ENCODE peak calls at places on chromosomes 12 and 14, in six cellular contexts. D is GM12891, B is HepG2, F is GM12878, J is K562, V is H1. R is an unnamed sample.

GRCh38 chr14:75450381-75451276 is 22.8 kb downstream of the JDP2 start:
- DNase-seq in D (no peak), B (peak; percentile 61), F (no peak), J (no peak), V (no peak), R (no peak)

GRCh38 chr14:86915416-86915815 is 1077.6 kb downstream of the GALC start:
- DNase-seq in D (no peak), B (no peak), F (no peak), J (no peak), V (no peak), R (no peak)

GRCh38 chr14:90275820-90276219 is 19.5 kb downstream of the PSMC1 start:
- DNase-seq in D (no peak), B (no peak), F (no peak), J (no peak), V (no peak), R (no peak)

GRCh38 chr12:45981075-45981837 is 9.1 kb downstream of the SCAF11 start:
- DNase-seq in D (no peak), B (no peak), F (no peak), J (no peak), V (no peak), R (no peak)

GRCh38 chr14:21036746-21037145 is 2.1 kb upstream of the RNASE13 start:
- DNase-seq in D (no peak), B (no peak), F (no peak), J (no peak), V (no peak), R (no peak)

GRCh38 chr12:19052689-19053088 is 76.8 kb upstream of the PLEKHA5 start:
- DNase-seq in D (no peak), B (no peak), F (no peak), J (no peak), V (no peak), R (no peak)

GRCh38 chr12:117092511-117092780 is 6.8 kb downstream of the TESC start:
- DNase-seq in D (no peak), B (no peak), F (no peak), J (no peak), V (no peak), R (no peak)

GRCh38 chr14:87230726-87231125 is 762.3 kb downstream of the GALC start:
- DNase-seq in D (no peak), B (no peak), F (no peak), J (no peak), V (no peak), R (no peak)

GRCh38 chr12:3527181-3527580 is 36.2 kb downstream of the PRMT8 start:
- DNase-seq in D (no peak), B (no peak), F (no peak), J (no peak), V (no peak), R (no peak)

GRCh38 chr14:58535084-58535483 is 102.7 kb upstream of the DACT1 start:
- DNase-seq in D (no peak), B (no peak), F (no peak), J (no peak), V (no peak), R (no peak)

DNA sequence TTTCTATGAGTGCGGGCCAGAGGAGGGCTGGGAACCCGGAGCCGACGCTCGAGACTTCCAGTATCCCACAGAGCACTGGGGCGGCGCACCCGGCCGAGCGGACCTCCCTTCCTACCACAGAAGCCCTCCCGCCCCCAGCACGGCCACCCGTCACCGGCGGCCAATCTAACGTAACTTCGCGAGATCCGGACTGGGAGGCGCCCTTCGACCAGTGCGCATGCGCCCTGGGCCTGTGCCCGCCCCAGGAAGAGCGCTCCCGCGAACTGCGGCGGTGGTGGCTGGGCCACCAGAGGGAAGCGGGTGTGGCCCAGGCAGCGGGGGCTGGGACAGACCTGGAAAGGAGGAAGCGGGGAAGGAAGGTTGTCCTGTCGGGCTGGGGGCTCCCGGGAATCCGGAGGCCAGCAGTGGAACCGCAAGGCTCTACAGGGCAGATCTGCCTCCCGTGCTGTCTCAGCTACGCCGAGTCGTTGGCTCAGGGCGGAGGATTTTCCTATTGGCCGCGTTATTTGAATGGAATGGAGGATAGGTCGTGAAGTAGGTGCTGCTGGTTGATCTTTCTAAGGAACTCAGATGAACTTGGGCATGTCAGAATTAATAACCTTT is at the start of gene PPP1R12A:
- DNase-seq in D (peak; percentile 69), B (peak; percentile 93), F (peak; percentile 83), J (peak; percentile 91), V (peak; percentile 94), R (peak; percentile 66)
- TF ChIP-seq POLR2A in D (peak; percentile 92), B (peak; percentile 90), F (peak; percentile 97), J (peak; percentile 96), V (peak; percentile 95), R (peak; percentile 97)

DNA sequence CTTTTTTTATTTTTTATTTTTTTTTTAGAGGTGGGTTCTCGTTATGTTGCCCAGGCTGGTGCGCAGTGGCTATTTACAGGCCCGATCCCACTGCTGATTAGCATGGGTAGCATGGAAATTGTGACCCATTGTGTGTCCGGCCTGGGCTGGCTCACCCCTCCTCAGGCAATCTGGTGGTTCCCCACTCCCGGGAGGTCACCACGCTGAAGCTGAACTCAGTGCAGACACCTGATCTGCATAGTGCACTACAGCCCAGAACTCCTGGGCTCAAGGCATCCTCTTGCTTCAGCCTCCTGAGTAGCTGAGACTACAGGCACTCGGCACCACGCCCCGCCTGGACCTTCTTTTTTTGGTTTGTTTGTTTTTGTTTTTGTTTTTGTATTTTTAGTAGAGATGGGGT is 5.5 kb upstream of the CD4 start:
- DNase-seq in D (no peak), B (no peak), F (no peak), J (no peak), V (no peak), R (no peak)
- TF ChIP-seq TAF1 in D (no peak), B (no peak), F (no peak), J (no peak), V (no peak), R (no peak)

DNA sequence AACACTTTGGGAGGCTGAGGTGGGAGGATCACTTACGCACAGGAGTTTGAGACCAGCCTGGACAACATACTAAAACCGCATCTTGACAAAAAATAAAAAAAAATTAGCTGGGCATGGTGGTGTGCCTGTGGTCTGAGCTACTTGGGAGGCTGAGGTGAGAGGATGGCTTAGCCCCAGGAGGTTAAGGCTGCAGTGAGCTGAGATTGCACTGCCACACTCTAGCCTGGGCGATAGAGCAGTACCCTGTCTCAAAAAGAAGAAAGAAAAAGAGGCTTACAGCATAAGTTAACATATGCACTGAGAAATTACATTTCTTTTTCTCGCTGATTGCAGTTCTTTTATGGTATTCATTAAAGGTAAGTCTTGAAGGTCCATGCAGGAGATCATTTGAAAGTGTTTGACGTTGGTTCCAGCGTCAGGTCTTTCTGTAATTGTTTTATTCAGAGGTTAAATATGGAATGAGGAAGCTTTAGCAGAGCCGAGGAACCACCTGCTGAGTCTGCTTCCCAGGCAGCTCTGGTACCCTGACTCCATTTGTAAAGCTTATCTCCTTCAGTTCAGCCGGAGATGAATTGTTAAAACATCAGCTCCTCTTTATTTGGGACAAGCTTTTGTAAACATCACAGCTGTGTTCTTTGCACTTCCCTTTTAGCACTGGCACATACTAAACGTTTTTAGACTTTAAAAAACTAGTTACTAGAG is 18.5 kb downstream of the SFSWAP start:
- DNase-seq in D (no peak), B (no peak), F (no peak), J (no peak), V (no peak), R (no peak)
- TF ChIP-seq POLR2AphosphoS5 in D (no peak), B (no peak), F (no peak), J (no peak), V (no peak), R (no peak)

GRCh38 chr14:76812422-76813383 is at the start of gene ANGEL1:
- DNase-seq in D (peak; percentile 80), B (peak; percentile 80), F (peak; percentile 79), J (peak; percentile 91), V (peak; percentile 82), R (peak; percentile 78)
- TF ChIP-seq POLR2A in D (peak; percentile 72), B (peak; percentile 95), F (peak; percentile 96), J (peak; percentile 83), V (peak; percentile 76), R (peak; percentile 91)

GRCh38 chr12:13472690-13473089 is 276.2 kb downstream of the EMP1 start:
- DNase-seq in D (peak; percentile 33), B (no peak), F (peak; percentile 65), J (no peak), V (no peak), R (no peak)
- TF ChIP-seq TAF1 in D (no peak), B (no peak), F (no peak), J (no peak), V (no peak), R (no peak)

DNA sequence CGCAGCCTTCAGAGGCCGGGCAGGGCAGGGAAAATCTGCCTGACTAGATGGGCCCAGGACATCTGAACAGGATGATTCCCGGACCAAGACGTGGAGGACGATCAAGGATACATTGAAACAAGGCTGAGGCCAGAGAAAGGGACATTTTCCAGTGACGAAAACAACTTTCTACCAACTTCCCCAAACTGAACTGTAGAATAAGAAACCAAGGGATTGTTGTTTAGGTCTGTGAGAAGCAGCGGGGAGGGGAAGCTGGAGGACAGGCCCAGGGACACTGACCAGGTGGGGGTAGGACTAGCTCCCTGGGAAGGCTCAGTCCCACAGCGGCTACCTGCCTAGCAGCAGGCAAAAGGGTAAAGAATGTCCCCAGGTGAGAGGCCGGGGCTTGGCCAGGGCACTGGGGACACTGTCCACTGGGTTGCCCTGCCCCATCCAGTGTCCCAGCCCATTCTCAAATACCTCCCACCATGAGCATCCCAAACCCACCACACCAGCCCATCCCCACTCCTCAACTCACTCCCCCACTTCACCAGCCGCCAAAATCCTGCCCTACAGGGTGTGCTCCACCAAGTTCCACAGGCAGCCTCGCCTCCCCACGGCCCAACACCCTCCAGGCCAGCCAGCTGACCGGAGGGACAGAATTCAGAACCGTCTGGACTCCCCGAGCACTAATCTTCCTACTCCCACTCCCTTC is 984 bp downstream of the TNFRSF1A start:
- DNase-seq in D (no peak), B (no peak), F (no peak), J (no peak), V (no peak), R (no peak)
- TF ChIP-seq POLR2AphosphoS5 in D (no peak), B (no peak), F (no peak), J (no peak), V (no peak), R (no peak)

GRCh38 chr12:93742086-93742934 is 65.1 kb downstream of the CRADD start:
- DNase-seq in D (peak; percentile 61), B (peak; percentile 55), F (no peak), J (peak; percentile 93), V (peak; percentile 13), R (peak; percentile 60)
- TF ChIP-seq POLR2A in D (peak; percentile 52), B (no peak), F (peak; percentile 31), J (peak; percentile 29), V (no peak), R (no peak)